ENCODE peak calls at places on chromosomes 2 and 18, in five cellular contexts. B, O, I, V and T are unnamed samples.

GRCh38 chr18:55300469-55301195 is 287.4 kb downstream of the TCF4 start:
- DNase-seq in I (no peak), B (peak), V (no peak), O (peak), T (no peak)

GRCh38 chr2:205590759-205591158 is 91.5 kb upstream of the NRP2 start:
- DNase-seq in B (peak), I (peak), O (no peak), V (no peak), T (no peak)

GRCh38 chr18:70154591-70155194 is 50.8 kb downstream of the RTTN start:
- DNase-seq in I (peak), O (peak), V (no peak), B (peak), T (no peak)

GRCh38 chr18:69401475-69402218 is 959 bp downstream of the DOK6 start:
- DNase-seq in B (peak), O (no peak), I (peak), V (no peak), T (no peak)

GRCh38 chr2:177633910-177634294 is 241.3 kb downstream of the AGPS start:
- DNase-seq in I (no peak), V (no peak), B (no peak), O (no peak), T (no peak)

GRCh38 chr2:225207471-225207870 is 165.2 kb upstream of the DOCK10 start:
- DNase-seq in I (no peak), O (no peak), V (no peak), B (no peak), T (no peak)

GRCh38 chr2:101173707-101174295 is 22.6 kb upstream of the TBC1D8 start:
- DNase-seq in B (no peak), I (no peak), O (no peak), V (no peak), T (peak)

GRCh38 chr2:234772775-234773064 is 179.1 kb upstream of the SH3BP4 start:
- DNase-seq in V (no peak), O (no peak), B (no peak), I (no peak), T (no peak)

GRCh38 chr2:113227290-113227689 is 51.4 kb downstream of the PAX8 start:
- DNase-seq in O (no peak), B (no peak), V (no peak), I (no peak), T (no peak)

GRCh38 chr2:1097086-1097485 is 146.4 kb downstream of the SNTG2 start:
- DNase-seq in B (no peak), O (no peak), V (no peak), I (no peak), T (no peak)

GRCh38 chr2:221097568-221097915 is 474.6 kb downstream of the EPHA4 start:
- DNase-seq in O (no peak), B (peak), V (no peak), I (no peak), T (no peak)

GRCh38 chr2:33529771-33530481 is 53.5 kb downstream of the RASGRP3 start:
- DNase-seq in O (peak), V (no peak), I (peak), B (peak), T (no peak)

GRCh38 chr2:23379220-23379695 is 5.7 kb upstream of the KLHL29 start:
- DNase-seq in B (no peak), V (no peak), O (no peak), I (no peak), T (no peak)

GRCh38 chr18:76621782-76622495 is 126.9 kb upstream of the ZNF516 start:
- DNase-seq in B (peak), I (peak), O (no peak), V (no peak), T (no peak)

GRCh38 chr18:55290898-55291297 is 297.1 kb downstream of the TCF4 start:
- DNase-seq in V (no peak), O (no peak), I (no peak), B (peak), T (no peak)

GRCh38 chr2:69652206-69652605 is 8.7 kb upstream of the AAK1 start:
- DNase-seq in V (no peak), B (peak), I (peak), O (peak), T (no peak)

GRCh38 chr18:56196495-56197225 is 441.7 kb downstream of the TXNL1 start:
- DNase-seq in V (no peak), O (no peak), I (peak), B (no peak), T (no peak)

GRCh38 chr18:8124232-8125146 is 484.7 kb upstream of the RAB12 start:
- DNase-seq in V (no peak), B (no peak), I (no peak), O (no peak), T (no peak)

GRCh38 chr18:8031496-8031895 is 464.4 kb downstream of the PTPRM start:
- DNase-seq in O (no peak), V (no peak), B (no peak), I (no peak), T (no peak)

GRCh38 chr2:950627-950992 is at the start of gene SNTG2:
- DNase-seq in V (peak), I (no peak), B (peak), O (no peak), T (peak)

GRCh38 chr18:59767732-59768131 is 70.5 kb upstream of the CCBE1 start:
- DNase-seq in V (no peak), O (no peak), I (peak), B (peak), T (no peak)

GRCh38 chr2:60641866-60642788 is 88.7 kb upstream of the BCL11A start:
- DNase-seq in B (peak), O (peak), V (no peak), I (peak), T (no peak)

GRCh38 chr18:4797286-4797685 is 342.2 kb upstream of the DLGAP1 start:
- DNase-seq in B (no peak), O (no peak), I (no peak), V (no peak), T (no peak)

GRCh38 chr2:26396734-26397298 is 4.9 kb upstream of the DRC1 start:
- DNase-seq in B (no peak), I (no peak), O (no peak), V (no peak), T (no peak)

GRCh38 chr18:24651472-24651871 is 191.0 kb downstream of the HRH4 start:
- DNase-seq in B (no peak), I (no peak), O (no peak), V (no peak), T (no peak)

GRCh38 chr2:170464268-170464667 is 250.9 kb upstream of the SP5 start:
- DNase-seq in O (no peak), I (no peak), B (no peak), V (no peak), T (no peak)

GRCh38 chr2:119451336-119452050 is 19.8 kb downstream of the TMEM37 start:
- DNase-seq in I (no peak), V (no peak), B (no peak), O (no peak), T (no peak)

GRCh38 chr2:234881413-234882241 is 70.2 kb upstream of the SH3BP4 start:
- DNase-seq in B (peak), O (no peak), I (peak), V (peak), T (no peak)

GRCh38 chr2:169301596-169302330 is 60.6 kb downstream of the LRP2 start:
- DNase-seq in I (no peak), O (no peak), V (no peak), B (no peak), T (no peak)

GRCh38 chr2:16104345-16105177 is 164.2 kb downstream of the MYCN start:
- DNase-seq in O (no peak), I (no peak), V (no peak), B (no peak), T (no peak)

GRCh38 chr2:99970292-99970868 is 172.0 kb downstream of the AFF3 start:
- DNase-seq in I (no peak), O (peak), B (peak), V (no peak), T (no peak)

GRCh38 chr2:109382946-109383345 is 230.8 kb downstream of the SEPTIN10 start:
- DNase-seq in B (peak), I (peak), O (peak), V (no peak), T (no peak)

GRCh38 chr2:134601266-134601665 is 117.5 kb downstream of the TMEM163 start:
- DNase-seq in V (no peak), O (no peak), B (no peak), I (no peak), T (no peak)

GRCh38 chr18:5839102-5839501 is 56.2 kb downstream of the TMEM200C start:
- DNase-seq in I (no peak), O (no peak), B (no peak), V (no peak), T (no peak)

GRCh38 chr18:58496937-58497336 is 132.0 kb downstream of the ALPK2 start:
- DNase-seq in B (no peak), I (no peak), V (no peak), O (no peak), T (no peak)

GRCh38 chr18:48943736-48944527 is 6.8 kb downstream of the SMAD7 start:
- DNase-seq in B (no peak), V (no peak), O (no peak), I (no peak), T (no peak)

GRCh38 chr2:16275131-16275530 is 334.8 kb downstream of the MYCN start:
- DNase-seq in V (no peak), I (no peak), B (no peak), O (no peak), T (no peak)

GRCh38 chr2:72961036-72961720 is 43.9 kb downstream of the EMX1 start:
- DNase-seq in V (no peak), B (no peak), I (no peak), O (no peak), T (no peak)

GRCh38 chr2:29033656-29034055 is 40.7 kb downstream of the PCARE start:
- DNase-seq in V (no peak), I (no peak), B (no peak), O (no peak), T (no peak)

GRCh38 chr2:36500072-36500471 is 97.9 kb downstream of the FEZ2 start:
- DNase-seq in O (no peak), V (no peak), I (no peak), B (no peak), T (no peak)

GRCh38 chr18:44834867-44835469 is 154.3 kb downstream of the SETBP1 start:
- DNase-seq in I (no peak), O (no peak), B (no peak), V (no peak), T (no peak)
- TF ChIP-seq CTCF in I (no peak), O (no peak), B (no peak), V (no peak), T (no peak)

GRCh38 chr2:164981217-164981990 is 26.1 kb upstream of the SLC38A11 start:
- DNase-seq in O (no peak), V (no peak), B (peak), I (no peak), T (no peak)

GRCh38 chr2:164979113-164979512 is 23.8 kb upstream of the SLC38A11 start:
- DNase-seq in B (no peak), V (no peak), I (no peak), O (no peak), T (no peak)

GRCh38 chr2:164984428-164984827 is 29.1 kb upstream of the SLC38A11 start:
- DNase-seq in B (peak), V (no peak), I (no peak), O (no peak), T (no peak)
- TF ChIP-seq CTCF in B (no peak), V (no peak), I (no peak), O (no peak), T (no peak)

GRCh38 chr2:54663424-54664030 is 59.9 kb upstream of the EML6 start:
- DNase-seq in V (no peak), I (no peak), B (no peak), O (no peak), T (no peak)

GRCh38 chr2:54657664-54658083 is 65.8 kb upstream of the EML6 start:
- DNase-seq in B (no peak), V (peak), O (no peak), I (peak), T (no peak)

GRCh38 chr2:54658548-54659207 is 64.8 kb upstream of the EML6 start:
- DNase-seq in B (peak), V (no peak), I (peak), O (no peak), T (no peak)

GRCh38 chr2:54664238-54664786 is 59.1 kb upstream of the EML6 start:
- DNase-seq in I (no peak), V (no peak), O (no peak), B (no peak), T (no peak)

DNA sequence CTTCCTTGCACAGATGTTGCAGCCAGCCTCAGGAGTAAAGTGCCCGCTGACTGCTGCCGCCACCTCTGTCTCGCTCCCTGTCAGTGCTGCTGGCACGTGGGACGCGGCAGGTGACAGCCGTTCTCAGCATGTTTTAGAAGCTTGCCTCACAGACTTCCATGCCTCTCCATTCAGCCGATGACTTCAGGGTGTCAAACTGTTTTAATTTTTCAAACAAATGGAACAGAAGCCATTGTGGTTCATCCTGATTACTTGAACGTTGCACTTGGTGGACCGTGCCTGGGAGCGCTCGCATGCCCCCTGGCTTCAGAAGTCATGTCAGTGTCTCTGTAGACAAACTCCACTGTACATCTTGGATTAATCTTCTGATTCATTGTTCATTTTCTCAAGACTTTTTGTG is 62.7 kb upstream of the EML6 start:
- DNase-seq in I (no peak), O (no peak), B (no peak), V (no peak), T (no peak)
- TF ChIP-seq CTCF in I (no peak), O (no peak), B (peak), V (no peak), T (no peak)

DNA sequence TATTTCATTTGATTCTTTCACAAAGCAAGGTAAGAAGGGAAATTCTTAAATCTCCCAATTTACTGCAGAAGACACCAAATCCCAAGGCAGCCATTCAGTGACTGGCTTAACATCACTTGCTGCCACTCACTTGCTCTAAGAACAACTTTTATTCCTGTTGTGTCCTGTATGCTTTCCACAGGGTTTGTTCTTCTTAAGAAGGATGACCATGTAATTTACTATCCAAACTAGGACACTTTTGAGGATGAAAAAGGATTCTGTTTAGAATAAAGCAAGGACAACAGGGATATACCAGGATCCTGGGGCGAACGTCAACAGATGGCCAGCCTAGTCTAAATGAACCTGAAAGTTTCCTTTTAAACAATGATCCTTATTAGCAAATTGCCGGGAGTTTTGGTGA is 34.8 kb downstream of the RIT2 start:
- DNase-seq in I (no peak), O (no peak), B (no peak), V (no peak), T (no peak)
- TF ChIP-seq CTCF in I (no peak), O (no peak), B (no peak), V (no peak), T (no peak)

DNA sequence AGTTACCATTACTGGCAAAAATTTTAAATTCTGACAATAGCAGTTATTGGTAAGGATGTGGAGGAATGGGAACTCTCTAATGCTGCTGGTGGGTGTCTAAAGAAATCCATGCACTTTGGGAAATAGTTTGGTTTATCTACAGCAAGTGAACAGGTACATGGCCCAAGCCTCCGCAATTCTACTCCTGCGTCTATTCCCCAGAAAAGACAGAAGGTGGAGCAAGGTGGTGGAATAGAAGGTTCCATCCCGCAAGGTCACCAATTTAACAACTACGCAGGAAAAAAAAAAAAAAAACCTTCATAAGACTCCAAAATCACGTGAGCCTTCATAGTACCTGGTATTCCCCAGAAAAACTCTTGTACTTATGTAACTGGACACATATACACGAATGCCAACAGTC is 6.5 kb downstream of the CFAP65 start:
- DNase-seq in O (no peak), I (no peak), V (no peak), B (no peak), T (no peak)
- TF ChIP-seq CTCF in O (no peak), I (no peak), V (no peak), B (no peak), T (no peak)

DNA sequence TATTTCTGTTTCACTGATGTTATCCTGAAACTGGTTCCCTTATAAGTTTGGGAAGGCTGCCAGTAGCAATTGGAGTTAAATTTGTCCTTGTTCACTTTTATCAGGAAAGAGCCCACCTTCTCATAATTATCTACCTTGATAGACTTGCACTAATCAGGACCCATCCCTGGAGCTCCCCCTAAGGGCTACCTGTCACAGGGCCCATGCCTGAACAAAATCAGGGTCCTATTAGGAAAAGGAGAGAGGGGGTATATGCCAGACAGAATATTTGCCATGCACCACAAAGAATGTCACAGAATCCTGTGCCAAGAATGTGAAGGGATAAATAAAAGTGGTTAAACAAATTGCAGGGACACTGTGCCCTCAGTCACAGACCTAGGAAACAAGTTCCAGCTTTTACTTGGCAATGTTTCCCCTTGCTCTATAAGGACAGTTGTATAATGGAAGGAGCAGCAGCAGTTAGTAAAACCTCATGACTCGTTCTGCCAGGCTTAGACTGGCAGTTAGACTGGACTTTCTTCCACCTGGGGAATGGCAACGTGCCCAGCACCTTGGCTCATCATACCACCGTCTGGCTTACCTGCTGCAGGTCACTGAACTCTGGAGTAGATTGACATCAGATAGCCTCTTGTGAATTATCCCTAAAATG is 32.3 kb upstream of the VWC2L start:
- DNase-seq in V (no peak), O (no peak), I (no peak), B (no peak), T (no peak)
- TF ChIP-seq CTCF in V (no peak), O (no peak), I (no peak), B (no peak), T (no peak)

GRCh38 chr18:45014047-45014501 is 333.4 kb downstream of the SETBP1 start:
- DNase-seq in I (peak), B (peak), O (peak), V (no peak), T (no peak)
- TF ChIP-seq CTCF in I (peak), B (peak), O (peak), V (peak), T (no peak)